ENCODE peak calls at places on chromosomes 1 and 21, in four cellular contexts. J is K562, N is HCT116, Y is GM12878. G is an unnamed sample.

GRCh38 chr1:58829861-58830260 is 46.0 kb upstream of the JUN start:
- DNase-seq in J (no peak), N (no peak), Y (no peak), G (no peak)

GRCh38 chr1:32242341-32242851 is 4.6 kb upstream of the FAM167B start:
- DNase-seq in J (no peak), N (no peak), Y (no peak), G (peak; percentile 66)

GRCh38 chr1:25053576-25054075 is 123.5 kb upstream of the RUNX3 start:
- DNase-seq in J (no peak), N (no peak), Y (no peak), G (no peak)

GRCh38 chr21:42614391-42614790 is 39.0 kb upstream of the PDE9A start:
- DNase-seq in J (no peak), N (no peak), Y (no peak), G (no peak)

GRCh38 chr1:175129182-175129581 is 61.5 kb downstream of the TNN start:
- DNase-seq in J (no peak), N (no peak), Y (no peak), G (no peak)

GRCh38 chr1:229381234-229381633 is 38.4 kb upstream of the CCSAP start:
- DNase-seq in J (no peak), N (no peak), Y (no peak), G (no peak)

GRCh38 chr1:204213668-204214662 is at the start of gene GOLT1A:
- DNase-seq in J (peak; percentile 44), N (peak; percentile 85), Y (peak; percentile 28), G (peak; percentile 65)

GRCh38 chr1:115837762-115838421 is 3.0 kb downstream of the NHLH2 start:
- DNase-seq in J (no peak), N (no peak), Y (no peak), G (no peak)

GRCh38 chr1:235980976-235981375 is 83.9 kb downstream of the NID1 start:
- DNase-seq in J (no peak), N (no peak), Y (no peak), G (no peak)

GRCh38 chr1:204093421-204093717 is 20.5 kb downstream of the SOX13 start:
- DNase-seq in J (no peak), N (no peak), Y (no peak), G (peak; percentile 66)

GRCh38 chr1:93779540-93780121 is 98.0 kb upstream of the BCAR3 start:
- DNase-seq in J (no peak), N (peak; percentile 83), Y (no peak), G (no peak)

GRCh38 chr1:224801761-224802490 is 127.5 kb upstream of the DNAH14 start:
- DNase-seq in J (no peak), N (no peak), Y (no peak), G (no peak)

GRCh38 chr1:50978144-50978851 is 8.3 kb downstream of the CDKN2C start:
- DNase-seq in J (peak; percentile 80), N (no peak), Y (no peak), G (peak; percentile 82)

GRCh38 chr1:84020151-84020550 is 21.2 kb upstream of the TTLL7 start:
- DNase-seq in J (peak; percentile 11), N (no peak), Y (no peak), G (no peak)

GRCh38 chr1:59020151-59020997 is 236.5 kb upstream of the JUN start:
- DNase-seq in J (peak; percentile 48), N (no peak), Y (peak; percentile 87), G (no peak)

GRCh38 chr1:156910309-156910782 is 10.1 kb upstream of the LRRC71 start:
- DNase-seq in J (peak; percentile 85), N (no peak), Y (no peak), G (peak; percentile 88)

GRCh38 chr1:64543831-64544230 is 73.9 kb downstream of the CACHD1 start:
- DNase-seq in J (no peak), N (no peak), Y (no peak), G (no peak)

GRCh38 chr1:53392460-53392859 is 64.6 kb upstream of the LRP8 start:
- DNase-seq in J (peak; percentile 33), N (no peak), Y (no peak), G (no peak)

GRCh38 chr21:36282568-36283230 is 37.3 kb upstream of the MORC3 start:
- DNase-seq in J (no peak), N (no peak), Y (no peak), G (no peak)

GRCh38 chr21:43717967-43718871 is 710 bp upstream of the PDXK start:
- DNase-seq in J (no peak), N (no peak), Y (no peak), G (peak; percentile 73)

GRCh38 chr21:34881421-34881820 is 167.7 kb downstream of the RUNX1 start:
- DNase-seq in J (no peak), N (no peak), Y (no peak), G (no peak)

GRCh38 chr1:202860744-202861419 is 28.1 kb downstream of the RABIF start:
- DNase-seq in J (peak; percentile 57), N (peak; percentile 38), Y (no peak), G (peak; percentile 83)

GRCh38 chr1:89271616-89272015 is 1.0 kb downstream of the GBP5 start:
- DNase-seq in J (no peak), N (no peak), Y (no peak), G (no peak)

GRCh38 chr1:181083842-181084605 is 4.5 kb upstream of the IER5 start:
- DNase-seq in J (peak; percentile 79), N (peak; percentile 49), Y (no peak), G (peak; percentile 55)

GRCh38 chr1:53589043-53589887 is 130.1 kb downstream of the DMRTB1 start:
- DNase-seq in J (no peak), N (no peak), Y (no peak), G (peak; percentile 39)

GRCh38 chr21:45381865-45382697 is 22.9 kb upstream of the COL18A1 start:
- DNase-seq in J (no peak), N (no peak), Y (no peak), G (no peak)

GRCh38 chr1:84780000-84780716 is 89.9 kb upstream of the SSX2IP start:
- DNase-seq in J (no peak), N (no peak), Y (no peak), G (no peak)

GRCh38 chr1:58159424-58159810 is 387.1 kb downstream of the OMA1 start:
- DNase-seq in J (no peak), N (no peak), Y (no peak), G (no peak)

GRCh38 chr1:58773406-58773840 is 10.4 kb downstream of the JUN start:
- DNase-seq in J (no peak), N (no peak), Y (no peak), G (no peak)

GRCh38 chr1:96808186-96808585 is 86.6 kb downstream of the PTBP2 start:
- DNase-seq in J (no peak), N (no peak), Y (no peak), G (peak; percentile 16)

GRCh38 chr1:30046751-30047150 is 676.6 kb downstream of the MATN1 start:
- DNase-seq in J (no peak), N (no peak), Y (no peak), G (no peak)

GRCh38 chr21:31201548-31201947 is 142.5 kb downstream of the TIAM1 start:
- DNase-seq in J (no peak), N (no peak), Y (peak; percentile 35), G (no peak)

GRCh38 chr1:67863637-67864036 is 30.4 kb upstream of the GNG12 start:
- DNase-seq in J (no peak), N (no peak), Y (no peak), G (no peak)

GRCh38 chr1:158355773-158356172 is 2.1 kb downstream of the CD1E start:
- DNase-seq in J (no peak), N (no peak), Y (no peak), G (no peak)

GRCh38 chr1:55131801-55132200 is 83.4 kb downstream of the USP24 start:
- DNase-seq in J (no peak), N (no peak), Y (no peak), G (no peak)
- TF ChIP-seq ZBTB33 in J (no peak), N (no peak), Y (no peak), G (no peak)

DNA sequence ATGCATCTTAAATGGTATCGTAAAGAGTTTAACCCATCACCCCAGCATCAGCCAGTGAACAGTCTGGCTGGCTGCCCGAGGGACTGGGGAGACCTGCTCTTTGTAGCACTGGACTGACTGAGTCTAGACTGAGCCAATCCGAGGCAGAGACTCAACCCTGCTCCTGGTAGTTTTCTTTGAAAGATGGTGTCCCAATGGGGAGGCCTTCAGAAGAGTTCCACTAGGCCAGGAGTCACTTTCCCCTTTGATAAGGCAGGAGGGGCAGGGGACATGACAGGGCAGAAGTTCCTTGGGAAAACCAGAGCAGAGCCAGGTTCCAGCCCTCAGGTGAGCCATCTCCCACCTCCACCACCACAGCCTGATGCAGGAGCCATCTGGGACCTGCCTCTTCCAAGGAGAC is 203.5 kb downstream of the CAMTA1 start:
- DNase-seq in J (no peak), N (no peak), Y (no peak), G (no peak)
- TF ChIP-seq CTCF in J (no peak), N (no peak), Y (no peak), G (no peak)

GRCh38 chr1:234186037-234186688 is 187.1 kb upstream of the COA6 start:
- DNase-seq in J (no peak), N (peak; percentile 92), Y (no peak), G (no peak)
- TF ChIP-seq ZBTB33 in J (no peak), N (no peak), Y (no peak), G (no peak)

GRCh38 chr1:17525065-17525464 is 14.4 kb upstream of the ARHGEF10L start:
- DNase-seq in J (no peak), N (no peak), Y (no peak), G (no peak)

GRCh38 chr1:17525996-17526686 is 13.4 kb upstream of the ARHGEF10L start:
- DNase-seq in J (no peak), N (no peak), Y (no peak), G (no peak)

GRCh38 chr1:17523487-17524029 is 15.9 kb upstream of the ARHGEF10L start:
- DNase-seq in J (no peak), N (peak; percentile 39), Y (no peak), G (no peak)

GRCh38 chr1:17529381-17529780 is 10.1 kb upstream of the ARHGEF10L start:
- DNase-seq in J (no peak), N (no peak), Y (no peak), G (no peak)

DNA sequence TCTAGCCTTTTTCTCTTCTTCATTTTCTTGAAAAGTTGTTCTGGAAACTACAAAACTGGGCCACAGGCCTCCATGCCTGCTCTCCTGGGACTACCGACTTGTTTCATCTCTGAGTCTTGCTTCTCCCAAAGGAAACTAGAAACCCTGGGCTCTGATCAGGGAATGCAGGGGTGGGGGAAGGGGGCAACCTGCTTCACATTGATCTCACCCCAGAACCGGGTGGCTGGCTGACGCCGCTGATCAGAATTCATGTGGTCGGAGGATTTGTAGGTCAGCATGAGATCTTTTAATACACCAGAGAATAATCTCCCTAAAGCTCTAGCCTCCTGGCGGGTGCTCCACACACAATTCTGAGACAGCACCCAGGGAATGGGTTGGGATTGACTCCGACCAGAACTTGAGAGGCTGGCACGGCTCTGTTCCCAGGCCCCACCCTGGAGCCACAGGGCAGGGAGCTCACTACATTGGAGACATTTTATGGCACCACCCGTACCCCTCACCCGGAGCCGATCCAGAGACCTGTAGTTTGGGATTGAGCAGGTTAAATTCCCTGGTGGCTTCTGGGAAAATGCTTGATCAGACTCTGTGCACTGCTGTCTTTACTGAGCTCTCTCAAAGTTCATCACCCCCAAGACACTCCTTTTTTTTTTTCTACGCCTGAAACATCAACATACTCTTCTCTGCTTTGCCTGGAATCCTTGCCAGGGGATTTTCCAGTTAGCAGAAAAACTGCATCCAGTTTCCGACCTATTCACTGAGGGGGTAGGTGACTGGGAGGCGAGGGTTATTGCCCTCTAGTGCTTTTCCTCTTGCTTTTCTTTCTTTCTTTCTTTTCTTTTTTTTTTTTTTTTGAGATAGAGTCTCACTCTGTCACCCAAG is 12.2 kb upstream of the ARHGEF10L start:
- DNase-seq in J (no peak), N (no peak), Y (no peak), G (no peak)
- TF ChIP-seq CTCF in J (no peak), N (no peak), Y (no peak), G (no peak)